ENCODE peak calls at places on chromosome 9, in nine cellular contexts. U, P, F, B, D, C, R, X and Q are unnamed samples.

GRCh38 chr9:18138676-18139075 is 335.3 kb upstream of the ADAMTSL1 start:
- DNase-seq in U (no peak), P (no peak), F (no peak), B (no peak), D (no peak), C (no peak), R (no peak), X (no peak), Q (no peak)

GRCh38 chr9:82513242-82513750 is 524.7 kb downstream of the SPATA31D1 start:
- DNase-seq in U (peak), P (no peak), F (no peak), B (no peak), D (no peak), C (no peak), R (no peak), X (no peak), Q (no peak)

GRCh38 chr9:27033815-27034403 is 28.4 kb upstream of the LRRC19 start:
- DNase-seq in U (peak), P (peak), F (peak), B (peak), D (peak), C (no peak), R (peak), X (peak), Q (peak)

GRCh38 chr9:111945216-111945615 is 48.6 kb downstream of the UGCG start:
- DNase-seq in U (peak), P (no peak), F (peak), B (no peak), D (no peak), C (no peak), R (no peak), X (no peak), Q (no peak)

GRCh38 chr9:22045423-22045822 is 36.3 kb upstream of the CDKN2B start:
- DNase-seq in U (no peak), P (no peak), F (no peak), B (no peak), D (no peak), C (no peak), R (no peak), X (no peak), Q (no peak)

GRCh38 chr9:82682431-82682830 is 380.5 kb downstream of the RASEF start:
- DNase-seq in U (no peak), P (no peak), F (no peak), B (no peak), D (no peak), C (no peak), R (no peak), X (no peak), Q (no peak)

GRCh38 chr9:32398207-32398606 is 13.8 kb downstream of the ACO1 start:
- DNase-seq in U (no peak), P (no peak), F (no peak), B (no peak), D (no peak), C (no peak), R (no peak), X (no peak), Q (no peak)

GRCh38 chr9:110578896-110579752 is at the start of gene SVEP1:
- DNase-seq in U (peak), P (peak), F (no peak), B (peak), D (no peak), C (peak), R (peak), X (no peak), Q (peak)

GRCh38 chr9:70480405-70480980 is 66.0 kb upstream of the KLF9 start:
- DNase-seq in U (peak), P (no peak), F (no peak), B (no peak), D (no peak), C (peak), R (no peak), X (no peak), Q (no peak)

GRCh38 chr9:126605792-126606482 is 7.8 kb upstream of the LMX1B start:
- DNase-seq in U (no peak), P (no peak), F (no peak), B (no peak), D (no peak), C (no peak), R (no peak), X (no peak), Q (no peak)

GRCh38 chr9:112086627-112087026 is 88.5 kb downstream of the SUSD1 start:
- DNase-seq in U (peak), P (no peak), F (peak), B (no peak), D (no peak), C (no peak), R (peak), X (peak), Q (no peak)

GRCh38 chr9:123784513-123784912 is 145.4 kb downstream of the DENND1A start:
- DNase-seq in U (peak), P (no peak), F (no peak), B (no peak), D (no peak), C (no peak), R (no peak), X (no peak), Q (no peak)

GRCh38 chr9:28821240-28821639 is 1248.0 kb upstream of the C9orf72 start:
- DNase-seq in U (no peak), P (no peak), F (no peak), B (no peak), D (no peak), C (no peak), R (no peak), X (no peak), Q (no peak)

GRCh38 chr9:136151214-136151804 is 32.6 kb upstream of the TMEM250 start:
- DNase-seq in U (no peak), P (no peak), F (no peak), B (no peak), D (no peak), C (no peak), R (no peak), X (no peak), Q (peak)

GRCh38 chr9:35070823-35071813 is 1.3 kb downstream of the VCP start:
- DNase-seq in U (peak), P (no peak), F (no peak), B (no peak), D (no peak), C (no peak), R (peak), X (peak), Q (no peak)

GRCh38 chr9:97124256-97124655 is 85.3 kb upstream of the CTSV start:
- DNase-seq in U (no peak), P (no peak), F (no peak), B (no peak), D (no peak), C (no peak), R (no peak), X (no peak), Q (no peak)

GRCh38 chr9:3768698-3769458 is 243.1 kb upstream of the RFX3 start:
- DNase-seq in U (peak), P (no peak), F (no peak), B (no peak), D (no peak), C (no peak), R (no peak), X (no peak), Q (no peak)

GRCh38 chr9:133278161-133279131 is 3.4 kb upstream of the ABO start:
- DNase-seq in U (no peak), P (no peak), F (no peak), B (no peak), D (no peak), C (no peak), R (no peak), X (no peak), Q (no peak)

GRCh38 chr9:93258419-93258817 is 74.5 kb downstream of the WNK2 start:
- DNase-seq in U (no peak), P (no peak), F (no peak), B (no peak), D (no peak), C (peak), R (no peak), X (no peak), Q (no peak)

GRCh38 chr9:92706218-92706940 is 36.4 kb upstream of the IPPK start:
- DNase-seq in U (no peak), P (no peak), F (peak), B (peak), D (peak), C (no peak), R (peak), X (peak), Q (no peak)

GRCh38 chr9:13500034-13500433 is 220.5 kb upstream of the MPDZ start:
- DNase-seq in U (no peak), P (no peak), F (no peak), B (no peak), D (no peak), C (no peak), R (no peak), X (no peak), Q (no peak)

GRCh38 chr9:35945341-35946018 is 12.5 kb downstream of the OR2S2 start:
- DNase-seq in U (peak), P (peak), F (peak), B (peak), D (peak), C (peak), R (peak), X (peak), Q (peak)

GRCh38 chr9:98321269-98321668 is 65.8 kb upstream of the TBC1D2 start:
- DNase-seq in U (no peak), P (no peak), F (no peak), B (no peak), D (no peak), C (no peak), R (no peak), X (no peak), Q (no peak)

GRCh38 chr9:79572032-79572890 is 496 bp downstream of the TLE4 start:
- DNase-seq in U (peak), P (peak), F (peak), B (peak), D (peak), C (peak), R (peak), X (peak), Q (peak)

GRCh38 chr9:19924090-19924489 is 135.3 kb upstream of the SLC24A2 start:
- DNase-seq in U (no peak), P (no peak), F (no peak), B (no peak), D (no peak), C (no peak), R (no peak), X (no peak), Q (no peak)

GRCh38 chr9:137205126-137206069 is at the start of the genes NDOR1 and TMEM203:
- DNase-seq in U (peak), P (peak), F (peak), B (peak), D (peak), C (peak), R (peak), X (peak), Q (peak)

GRCh38 chr9:126883636-126884035 is 23.2 kb downstream of the ZBTB34 start:
- DNase-seq in U (no peak), P (no peak), F (no peak), B (no peak), D (no peak), C (no peak), R (no peak), X (no peak), Q (no peak)

GRCh38 chr9:133186736-133187135 is 22.3 kb downstream of the OBP2B start:
- DNase-seq in U (no peak), P (no peak), F (no peak), B (no peak), D (no peak), C (no peak), R (no peak), X (no peak), Q (no peak)

GRCh38 chr9:94801242-94801641 is 74.7 kb downstream of the AOPEP start:
- DNase-seq in U (no peak), P (no peak), F (no peak), B (no peak), D (no peak), C (no peak), R (no peak), X (no peak), Q (no peak)

GRCh38 chr9:31542384-31543055 is 841.9 kb upstream of the ACO1 start:
- DNase-seq in U (peak), P (no peak), F (peak), B (peak), D (no peak), C (no peak), R (peak), X (peak), Q (peak)

GRCh38 chr9:108768739-108769138 is 87.0 kb downstream of the ACTL7B start:
- DNase-seq in U (no peak), P (no peak), F (no peak), B (no peak), D (no peak), C (no peak), R (no peak), X (no peak), Q (no peak)

GRCh38 chr9:86997961-86998360 is 50.7 kb upstream of the GAS1 start:
- DNase-seq in U (no peak), P (no peak), F (no peak), B (no peak), D (no peak), C (no peak), R (no peak), X (no peak), Q (no peak)

DNA sequence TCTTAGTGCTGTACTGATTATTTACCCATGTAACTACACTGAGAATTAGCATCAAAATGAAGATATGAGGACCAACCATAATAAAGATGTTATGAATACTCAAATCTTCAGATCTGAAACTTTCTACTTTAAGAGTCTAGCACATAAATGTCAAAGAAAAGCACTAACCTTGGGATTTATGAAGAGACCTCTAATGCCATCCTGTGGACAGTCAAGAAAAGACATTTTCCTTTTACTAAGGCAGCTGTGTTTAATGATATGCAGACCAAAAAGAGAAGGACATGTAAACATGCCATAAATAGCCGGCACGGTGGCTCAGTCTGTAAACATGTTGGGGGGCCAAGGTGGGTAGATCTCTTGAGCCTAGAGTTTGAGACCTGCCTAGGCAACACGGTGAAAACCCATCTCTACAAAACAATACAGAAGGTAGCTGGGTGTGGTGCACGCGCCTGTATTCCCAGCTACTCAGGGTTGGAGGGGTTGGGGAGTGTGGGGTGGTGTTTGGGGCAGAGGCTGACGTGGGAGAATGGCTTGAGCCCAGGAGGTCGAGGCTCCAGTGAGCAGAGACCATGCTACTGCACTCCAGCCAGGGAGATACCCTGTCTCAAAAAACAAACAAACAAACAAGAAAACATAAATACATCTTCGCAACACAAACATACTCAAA is 266.9 kb upstream of the TYRP1 start:
- DNase-seq in U (peak), P (no peak), F (no peak), B (no peak), D (no peak), C (no peak), R (peak), X (no peak), Q (no peak)
- TF ChIP-seq CTCF in U (no peak), P (peak), F (no peak), B (no peak), D (no peak), C (no peak), R (no peak), X (peak), Q (peak)

GRCh38 chr9:120713257-120714087 is 798 bp downstream of the MEGF9 start:
- DNase-seq in U (no peak), P (peak), F (no peak), B (peak), D (peak), C (peak), R (peak), X (no peak), Q (peak)
- TF ChIP-seq CTCF in U (no peak), P (peak), F (no peak), B (peak), D (no peak), C (no peak), R (peak), X (peak), Q (no peak)

GRCh38 chr9:121055642-121056143 is 5.6 kb upstream of the C5 start:
- DNase-seq in U (no peak), P (no peak), F (peak), B (peak), D (peak), C (no peak), R (no peak), X (peak), Q (no peak)
- TF ChIP-seq CTCF in U (peak), P (peak), F (peak), B (peak), D (no peak), C (peak), R (peak), X (peak), Q (peak)

DNA sequence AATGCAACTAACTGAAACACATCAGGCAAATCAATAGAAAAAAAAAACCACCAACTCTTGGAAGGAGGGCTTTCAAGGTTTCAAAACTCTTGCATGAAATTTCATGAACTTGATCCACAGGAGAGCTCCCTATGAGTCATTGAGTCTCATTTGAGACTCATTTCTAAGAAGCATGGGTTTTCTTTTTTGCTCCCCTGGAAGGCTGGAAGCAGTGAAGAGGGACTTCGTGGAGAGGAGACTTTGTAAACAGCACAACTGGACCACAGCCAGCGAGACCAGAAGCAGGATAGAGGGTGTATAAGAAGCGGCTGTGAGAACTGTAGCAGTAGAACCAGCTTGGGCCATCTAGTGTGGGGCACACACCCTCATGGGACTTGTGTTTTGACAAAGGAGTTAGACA is 41.2 kb upstream of the RAPGEF1 start:
- DNase-seq in U (no peak), P (no peak), F (peak), B (no peak), D (no peak), C (no peak), R (no peak), X (no peak), Q (no peak)
- TF ChIP-seq CTCF in U (no peak), P (no peak), F (no peak), B (no peak), D (no peak), C (no peak), R (no peak), X (no peak), Q (no peak)

GRCh38 chr9:89605181-89606048 is 603 bp downstream of the GADD45G start:
- DNase-seq in U (peak), P (peak), F (no peak), B (peak), D (peak), C (peak), R (peak), X (no peak), Q (peak)

GRCh38 chr9:89603629-89604462 is 966 bp upstream of the GADD45G start:
- DNase-seq in U (peak), P (peak), F (no peak), B (peak), D (peak), C (peak), R (peak), X (peak), Q (peak)

GRCh38 chr9:89602978-89603628 is 1.7 kb upstream of the GADD45G start:
- DNase-seq in U (peak), P (peak), F (peak), B (peak), D (peak), C (peak), R (peak), X (peak), Q (peak)

GRCh38 chr9:89606049-89606481 is 1.3 kb downstream of the GADD45G start:
- DNase-seq in U (peak), P (peak), F (no peak), B (peak), D (peak), C (peak), R (peak), X (no peak), Q (peak)

DNA sequence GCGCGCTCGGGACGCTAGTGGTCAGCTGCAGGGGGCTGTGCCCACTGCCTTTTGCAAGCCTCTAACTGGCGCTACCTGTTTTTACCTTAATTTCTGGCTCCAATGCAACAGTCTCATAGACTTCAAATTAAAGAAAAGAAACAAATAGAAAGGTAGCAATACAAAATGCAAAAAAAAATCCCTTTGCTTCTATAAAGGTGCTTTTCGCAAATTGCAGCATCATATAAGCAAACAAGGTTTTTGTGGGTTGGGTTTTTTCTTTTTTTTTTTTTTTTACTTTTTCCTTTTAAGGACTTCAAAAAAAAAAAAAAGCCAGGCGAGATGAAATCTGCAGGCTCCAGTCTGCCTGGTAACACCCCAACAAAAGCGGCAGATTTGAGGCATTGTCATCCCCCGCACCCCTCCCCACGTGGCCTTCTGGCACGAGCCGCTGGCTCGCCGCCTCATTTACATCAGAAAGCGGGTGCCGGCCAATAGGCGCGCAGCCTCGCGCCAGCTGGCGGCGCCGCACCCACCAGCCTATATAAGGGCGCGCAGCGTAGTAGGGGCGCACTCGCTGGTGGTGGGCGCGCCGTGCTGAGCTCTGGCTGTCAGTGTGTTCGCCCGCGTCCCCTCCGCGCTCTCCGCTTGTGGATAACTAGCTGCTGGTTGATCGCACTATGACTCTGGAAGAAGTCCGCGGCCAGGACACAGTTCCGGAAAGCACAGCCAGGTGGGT is at the start of gene GADD45G:
- DNase-seq in U (peak), P (peak), F (peak), B (peak), D (peak), C (peak), R (peak), X (no peak), Q (peak)
- TF ChIP-seq CTCF in U (peak), P (no peak), F (no peak), B (no peak), D (no peak), C (peak), R (no peak), X (no peak), Q (no peak)

DNA sequence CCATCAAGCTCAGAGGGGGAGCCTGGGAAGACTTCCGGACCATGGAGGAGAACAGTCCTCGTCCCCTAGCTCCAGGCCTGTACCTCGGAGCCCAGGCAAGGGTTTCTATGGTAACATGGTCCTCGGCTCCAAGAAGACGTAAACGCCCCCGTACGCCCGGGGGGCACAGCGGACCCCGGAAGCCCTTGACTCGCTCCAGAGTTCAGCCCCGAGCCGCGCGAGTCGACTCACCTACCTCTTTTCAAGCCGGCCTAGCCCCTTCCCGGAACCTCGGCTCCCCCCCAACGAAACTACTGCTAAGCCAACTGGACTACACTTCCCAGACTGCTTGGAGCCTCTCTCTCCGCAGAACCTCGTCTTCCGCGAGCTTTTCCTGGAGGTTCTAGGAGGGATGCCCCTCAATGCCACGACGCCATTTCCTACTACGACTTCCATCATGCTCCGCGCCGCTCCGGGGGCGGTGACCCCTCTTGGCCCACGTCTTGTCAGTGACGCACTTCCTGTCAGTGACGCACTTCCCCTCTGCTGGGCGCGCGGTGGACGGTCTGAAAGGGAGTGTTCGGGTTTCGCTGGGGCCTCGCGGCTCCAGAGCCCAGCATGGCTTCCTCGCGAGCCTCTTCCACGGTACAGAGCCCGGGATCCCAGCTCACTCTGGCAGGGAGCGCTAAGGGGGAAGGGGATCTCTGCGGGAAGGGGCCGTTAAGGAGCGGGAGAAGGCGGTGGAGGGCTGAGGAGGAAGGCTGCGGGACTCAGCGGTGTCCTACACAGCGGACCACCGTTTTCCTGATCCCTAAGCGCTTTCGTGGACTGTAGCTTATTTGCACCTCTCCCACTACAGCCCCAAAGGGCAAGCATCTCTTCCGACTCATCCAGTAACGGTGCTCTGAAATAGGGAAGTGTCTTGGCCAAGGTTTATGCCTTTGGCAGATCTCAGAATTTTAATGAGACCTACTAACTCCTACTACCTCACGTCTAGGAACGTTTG is at the start of the genes CDC26 and PRPF4:
- DNase-seq in U (peak), P (peak), F (peak), B (peak), D (peak), C (peak), R (peak), X (peak), Q (peak)
- TF ChIP-seq CTCF in U (no peak), P (no peak), F (no peak), B (no peak), D (peak), C (no peak), R (no peak), X (no peak), Q (no peak)